ENCODE peak calls at places on chromosomes 2 and 18, in six cellular contexts. H is left lobe of liver, D is ureter, W is T-cell, U is hypothalamus, A is tibial artery. Z is an unnamed sample.

GRCh38 chr18:46199515-46200147 is 95.4 kb downstream of the HAUS1 start:
- DNase-seq in H (no peak), D (no peak), W (no peak), U (no peak), A (no peak), Z (no peak)

GRCh38 chr2:196591621-196592022 is 47.9 kb upstream of the CCDC150 start:
- DNase-seq in H (no peak), D (no peak), W (no peak), U (no peak), A (no peak), Z (no peak)

GRCh38 chr18:13217466-13217961 is 1.0 kb upstream of the LDLRAD4 start:
- DNase-seq in H (peak), D (peak), W (peak), U (peak), A (peak), Z (no peak)

GRCh38 chr2:120261387-120262006 is 8.8 kb downstream of the RALB start:
- DNase-seq in H (no peak), D (no peak), W (no peak), U (no peak), A (no peak), Z (no peak)

GRCh38 chr18:50806208-50806616 is 13.6 kb downstream of the MRO start:
- DNase-seq in H (no peak), D (no peak), W (no peak), U (no peak), A (no peak), Z (no peak)

GRCh38 chr18:24428709-24429108 is 2.2 kb downstream of the IMPACT start:
- DNase-seq in H (no peak), D (no peak), W (no peak), U (no peak), A (no peak), Z (no peak)

GRCh38 chr2:172234716-172235661 is 132.3 kb upstream of the DLX2 start:
- DNase-seq in H (no peak), D (no peak), W (peak), U (no peak), A (no peak), Z (no peak)

GRCh38 chr18:12359515-12359927 is 17.5 kb downstream of the AFG3L2 start:
- DNase-seq in H (no peak), D (no peak), W (no peak), U (no peak), A (no peak), Z (no peak)

GRCh38 chr2:168529054-168529833 is 73.2 kb downstream of the CERS6 start:
- DNase-seq in H (no peak), D (no peak), W (no peak), U (no peak), A (no peak), Z (no peak)

GRCh38 chr2:44767691-44768090 is 173.8 kb upstream of the SIX3 start:
- DNase-seq in H (no peak), D (no peak), W (no peak), U (no peak), A (no peak), Z (no peak)

GRCh38 chr2:240603081-240603835 is 16.7 kb downstream of the CAPN10 start:
- DNase-seq in H (peak), D (no peak), W (no peak), U (no peak), A (peak), Z (no peak)

GRCh38 chr2:9135804-9136558 is 70.6 kb upstream of the ASAP2 start:
- DNase-seq in H (no peak), D (no peak), W (no peak), U (no peak), A (peak), Z (no peak)

GRCh38 chr18:79924814-79925655 is 26.4 kb downstream of the SLC66A2 start:
- DNase-seq in H (peak), D (peak), W (no peak), U (no peak), A (peak), Z (no peak)

GRCh38 chr2:239529313-239530015 is 128.6 kb upstream of the HDAC4 start:
- DNase-seq in H (no peak), D (no peak), W (no peak), U (no peak), A (no peak), Z (no peak)

GRCh38 chr2:132009177-132009873 is 152.4 kb downstream of the ANKRD30BL start:
- DNase-seq in H (no peak), D (no peak), W (no peak), U (no peak), A (no peak), Z (no peak)

GRCh38 chr2:74261204-74261864 is 62.9 kb downstream of the MTHFD2 start:
- DNase-seq in H (no peak), D (peak), W (no peak), U (no peak), A (peak), Z (no peak)

GRCh38 chr2:28613616-28614501 is 118.0 kb downstream of the PLB1 start:
- DNase-seq in H (no peak), D (peak), W (peak), U (no peak), A (no peak), Z (no peak)

GRCh38 chr2:240435457-240435954 is at the start of gene GPC1:
- DNase-seq in H (peak), D (no peak), W (no peak), U (no peak), A (peak), Z (no peak)

GRCh38 chr2:109530712-109531111 is 83.1 kb downstream of the SEPTIN10 start:
- DNase-seq in H (peak), D (peak), W (no peak), U (no peak), A (no peak), Z (no peak)

GRCh38 chr18:79526468-79527460 is 131.0 kb downstream of the NFATC1 start:
- DNase-seq in H (no peak), D (no peak), W (no peak), U (no peak), A (peak), Z (no peak)

GRCh38 chr2:9693138-9693520 is 62.3 kb upstream of the YWHAQ start:
- DNase-seq in H (no peak), D (no peak), W (no peak), U (no peak), A (peak), Z (no peak)

GRCh38 chr2:127165539-127165935 is 54.6 kb downstream of the CYP27C1 start:
- DNase-seq in H (peak), D (no peak), W (no peak), U (no peak), A (no peak), Z (peak)

GRCh38 chr2:189880429-189880828 is 96.2 kb downstream of the PMS1 start:
- DNase-seq in H (no peak), D (no peak), W (no peak), U (no peak), A (no peak), Z (no peak)

GRCh38 chr2:105796131-105796638 is 51.5 kb downstream of the NCK2 start:
- DNase-seq in H (no peak), D (no peak), W (no peak), U (no peak), A (no peak), Z (no peak)

GRCh38 chr2:7045601-7046590 is 128.7 kb downstream of the RNF144A start:
- DNase-seq in H (no peak), D (no peak), W (no peak), U (no peak), A (no peak), Z (no peak)

GRCh38 chr18:51151568-51152511 is 45.6 kb downstream of the MEX3C start:
- DNase-seq in H (no peak), D (no peak), W (peak), U (no peak), A (no peak), Z (no peak)

GRCh38 chr2:128413014-128413717 is 94.5 kb upstream of the HS6ST1 start:
- DNase-seq in H (no peak), D (peak), W (no peak), U (no peak), A (peak), Z (peak)

GRCh38 chr2:173978447-173978846 is 13.3 kb upstream of the SP3 start:
- DNase-seq in H (no peak), D (no peak), W (no peak), U (no peak), A (no peak), Z (no peak)

GRCh38 chr2:234514873-234515638 is 18.2 kb upstream of the ARL4C start:
- DNase-seq in H (no peak), D (no peak), W (no peak), U (no peak), A (no peak), Z (peak)

GRCh38 chr18:304887-305529 is 37.2 kb upstream of the THOC1 start:
- DNase-seq in H (no peak), D (no peak), W (no peak), U (no peak), A (no peak), Z (no peak)